ENCODE peak calls at places on chromosomes 7 and 10, in eight cellular contexts. S is HCT116; O is T-helper 2 cell treated with Interferon-gamma antibody and Interleukin-4, amounts not matched to agents 5 μg/mL and 100 μg/mL, for 36 hours; F is activated CD4-positive, alpha-beta memory T cell treated with anti-CD3 and anti-CD28 coated beads for 36 hours; E is mesothelial cell of epicardium; B is GM10248; Z is CD8-positive, alpha-beta memory T cell; G is GM06990. Q is an unnamed sample.

GRCh38 chr7:115851291-115851690 is 179.3 kb downstream of the TFEC start:
- DNase-seq in S (peak; percentile 54), O (no peak), F (no peak), E (no peak), B (peak; percentile 5), Z (no peak), G (no peak), Q (no peak)

GRCh38 chr7:28986723-28987122 is 28.6 kb upstream of the TRIL start:
- DNase-seq in S (no peak), O (no peak), F (no peak), E (no peak), B (no peak), Z (no peak), G (no peak), Q (no peak)

GRCh38 chr7:23622469-23622868 is 25.3 kb downstream of the CCDC126 start:
- DNase-seq in S (no peak), O (no peak), F (no peak), E (no peak), B (no peak), Z (no peak), G (no peak), Q (no peak)

GRCh38 chr10:113326160-113327111 is 226.4 kb upstream of the HABP2 start:
- DNase-seq in S (peak; percentile 88), O (peak; percentile 6), F (peak; percentile 66), E (no peak), B (peak; percentile 35), Z (no peak), G (peak; percentile 13), Q (no peak)

GRCh38 chr10:95229724-95230627 is 35.9 kb downstream of the ACSM6 start:
- DNase-seq in S (peak; percentile 78), O (no peak), F (no peak), E (no peak), B (no peak), Z (no peak), G (no peak), Q (no peak)

GRCh38 chr10:34380816-34381215 is 434.3 kb downstream of the PARD3 start:
- DNase-seq in S (no peak), O (no peak), F (no peak), E (no peak), B (no peak), Z (no peak), G (peak; percentile 22), Q (no peak)

GRCh38 chr7:78172138-78172887 is 373.7 kb downstream of the PHTF2 start:
- DNase-seq in S (no peak), O (no peak), F (no peak), E (no peak), B (no peak), Z (no peak), G (no peak), Q (no peak)

GRCh38 chr10:50522908-50523307 is 100.8 kb downstream of the SGMS1 start:
- DNase-seq in S (no peak), O (no peak), F (no peak), E (no peak), B (no peak), Z (no peak), G (no peak), Q (no peak)

GRCh38 chr10:110547139-110547761 is 20.2 kb upstream of the SMC3 start:
- DNase-seq in S (peak; percentile 66), O (no peak), F (no peak), E (no peak), B (peak; percentile 72), Z (no peak), G (no peak), Q (no peak)

GRCh38 chr7:84145892-84146291 is 48.7 kb downstream of the SEMA3A start:
- DNase-seq in S (no peak), O (no peak), F (no peak), E (no peak), B (no peak), Z (no peak), G (no peak), Q (no peak)

GRCh38 chr7:92751902-92752901 is 84.2 kb downstream of the CDK6 start:
- DNase-seq in S (peak; percentile 77), O (no peak), F (no peak), E (no peak), B (no peak), Z (no peak), G (no peak), Q (no peak)

GRCh38 chr7:132877578-132877977 is 204.3 kb downstream of the CHCHD3 start:
- DNase-seq in S (no peak), O (no peak), F (no peak), E (no peak), B (no peak), Z (no peak), G (no peak), Q (no peak)

GRCh38 chr7:37510043-37510634 is 61.5 kb upstream of the ELMO1 start:
- DNase-seq in S (no peak), O (no peak), F (peak; percentile 33), E (no peak), B (peak; percentile 30), Z (no peak), G (no peak), Q (no peak)

GRCh38 chr7:155647302-155647701 is 2.8 kb downstream of the RBM33 start:
- DNase-seq in S (no peak), O (no peak), F (no peak), E (no peak), B (no peak), Z (no peak), G (no peak), Q (no peak)

GRCh38 chr10:110865804-110866482 is 5.8 kb upstream of the PDCD4 start:
- DNase-seq in S (no peak), O (peak; percentile 4), F (no peak), E (no peak), B (no peak), Z (no peak), G (peak; percentile 53), Q (no peak)

GRCh38 chr7:104643587-104644217 is 315.3 kb downstream of the LHFPL3 start:
- DNase-seq in S (peak; percentile 15), O (no peak), F (no peak), E (no peak), B (no peak), Z (no peak), G (no peak), Q (peak; percentile 30)

GRCh38 chr10:47388879-47389278 is 4.8 kb upstream of the ZNF488 start:
- DNase-seq in S (no peak), O (no peak), F (no peak), E (peak; percentile 9), B (no peak), Z (no peak), G (no peak), Q (no peak)

GRCh38 chr7:138396251-138397070 is 63.6 kb upstream of the TRIM24 start:
- DNase-seq in S (no peak), O (no peak), F (no peak), E (no peak), B (peak; percentile 59), Z (no peak), G (no peak), Q (no peak)

GRCh38 chr10:10533417-10533816 is 484.3 kb upstream of the CELF2 start:
- DNase-seq in S (no peak), O (no peak), F (no peak), E (no peak), B (no peak), Z (no peak), G (no peak), Q (no peak)

GRCh38 chr10:71447676-71448075 is 51.0 kb downstream of the CDH23 start:
- DNase-seq in S (no peak), O (no peak), F (no peak), E (no peak), B (no peak), Z (no peak), G (no peak), Q (no peak)

GRCh38 chr10:132606031-132606491 is 68.5 kb downstream of the INPP5A start:
- DNase-seq in S (no peak), O (no peak), F (no peak), E (no peak), B (peak; percentile 8), Z (no peak), G (no peak), Q (no peak)

GRCh38 chr10:50318129-50318528 is 66.8 kb upstream of the ASAH2 start:
- DNase-seq in S (no peak), O (no peak), F (no peak), E (no peak), B (no peak), Z (no peak), G (no peak), Q (no peak)

GRCh38 chr10:125159486-125159931 is 854 bp downstream of the CTBP2 start:
- DNase-seq in S (no peak), O (no peak), F (no peak), E (peak; percentile 57), B (no peak), Z (no peak), G (no peak), Q (peak; percentile 44)

GRCh38 chr10:129293991-129294700 is 172.9 kb upstream of the MGMT start:
- DNase-seq in S (no peak), O (no peak), F (no peak), E (no peak), B (no peak), Z (no peak), G (no peak), Q (no peak)

GRCh38 chr7:114822131-114822530 is 99.8 kb upstream of the MDFIC start:
- DNase-seq in S (no peak), O (no peak), F (no peak), E (no peak), B (no peak), Z (no peak), G (no peak), Q (no peak)

GRCh38 chr7:131681961-131682360 is 125.5 kb upstream of the PODXL start:
- DNase-seq in S (no peak), O (no peak), F (no peak), E (no peak), B (no peak), Z (no peak), G (no peak), Q (no peak)

GRCh38 chr7:82050134-82050533 is 280.3 kb upstream of the HGF start:
- DNase-seq in S (peak; percentile 59), O (no peak), F (no peak), E (no peak), B (no peak), Z (no peak), G (no peak), Q (no peak)

GRCh38 chr10:75525067-75525466 is 93.6 kb downstream of the LRMDA start:
- DNase-seq in S (no peak), O (no peak), F (no peak), E (no peak), B (no peak), Z (no peak), G (no peak), Q (no peak)

GRCh38 chr10:85168287-85168686 is 839.9 kb downstream of the CCSER2 start:
- DNase-seq in S (no peak), O (no peak), F (no peak), E (no peak), B (no peak), Z (no peak), G (no peak), Q (no peak)

GRCh38 chr10:89946106-89946505 is 244.7 kb downstream of the KIF20B start:
- DNase-seq in S (no peak), O (no peak), F (no peak), E (no peak), B (no peak), Z (no peak), G (no peak), Q (no peak)

GRCh38 chr7:116353614-116354013 is 143.3 kb downstream of the TES start:
- DNase-seq in S (no peak), O (no peak), F (no peak), E (no peak), B (no peak), Z (no peak), G (no peak), Q (no peak)

Q was measured in nephron progenitor cell.